ENCODE peak calls at places on chromosomes 11 and 22, in ten cellular contexts. X is heart right ventricle, W is astrocyte, R is transverse colon, A is tibial artery, M is prostate gland, O is psoas muscle, H is AG04450, G is colonic mucosa, P is tibial nerve. I is an unnamed sample.

GRCh38 chr11:33633251-33634003 is 67.2 kb downstream of the C11orf91 start:
- DNase-seq in O (no peak), M (no peak), W (peak), P (no peak), X (no peak), G (no peak), R (peak), A (no peak), H (no peak), I (no peak)

GRCh38 chr11:44596541-44597276 is 31.2 kb downstream of the CD82 start:
- DNase-seq in R (no peak), W (peak), M (no peak), X (no peak), H (no peak), O (no peak), A (no peak), G (no peak), P (no peak), I (no peak)

GRCh38 chr11:58451585-58451984 is 9.5 kb upstream of the OR5B12 start:
- DNase-seq in P (no peak), H (no peak), X (no peak), G (no peak), R (no peak), W (no peak), O (no peak), A (no peak), M (no peak), I (no peak)

GRCh38 chr22:22576244-22576988 is 17.4 kb upstream of the PRAME start:
- DNase-seq in G (peak), O (peak), X (peak), W (no peak), A (no peak), H (no peak), M (no peak), P (no peak), R (peak), I (no peak)

GRCh38 chr11:120431633-120432032 is 79.9 kb upstream of the GRIK4 start:
- DNase-seq in W (peak), O (no peak), M (no peak), R (no peak), H (peak), G (no peak), X (no peak), A (no peak), P (no peak), I (no peak)

GRCh38 chr11:102935514-102935913 is 20.0 kb downstream of the MMP13 start:
- DNase-seq in G (no peak), W (no peak), O (no peak), M (no peak), P (no peak), X (no peak), H (no peak), A (no peak), R (no peak), I (no peak)

GRCh38 chr11:74822187-74822586 is 73.5 kb downstream of the RNF169 start:
- DNase-seq in X (peak), M (no peak), O (no peak), R (no peak), P (no peak), G (no peak), H (peak), W (peak), A (no peak), I (no peak)

GRCh38 chr11:22780914-22781593 is 48.5 kb downstream of the SVIP start:
- DNase-seq in H (no peak), R (no peak), P (no peak), M (no peak), A (no peak), G (no peak), W (no peak), X (no peak), O (no peak), I (no peak)

GRCh38 chr11:78194490-78194889 is 5.8 kb downstream of the USP35 start:
- DNase-seq in W (no peak), R (no peak), M (no peak), O (no peak), H (no peak), X (no peak), P (no peak), G (no peak), A (no peak), I (no peak)

GRCh38 chr11:68835328-68835727 is 6.4 kb downstream of the CPT1A start:
- DNase-seq in A (no peak), P (no peak), X (no peak), G (peak), R (no peak), H (no peak), O (no peak), W (no peak), M (no peak), I (no peak)

GRCh38 chr22:23591203-23591791 is 11.2 kb upstream of the IGLL1 start:
- DNase-seq in A (peak), X (peak), M (peak), P (peak), H (peak), O (peak), R (peak), W (peak), G (peak), I (peak)

GRCh38 chr11:45919806-45920530 is 2.3 kb upstream of the PEX16 start:
- DNase-seq in M (peak), H (no peak), A (no peak), W (no peak), X (peak), G (no peak), P (no peak), R (no peak), O (peak), I (peak)

GRCh38 chr11:118980191-118980881 is 8.8 kb downstream of the FOXR1 start:
- DNase-seq in H (no peak), G (peak), O (peak), A (peak), W (no peak), M (no peak), P (no peak), X (peak), R (no peak), I (no peak)

GRCh38 chr11:123451183-123451907 is 21.3 kb downstream of the GRAMD1B start:
- DNase-seq in A (no peak), P (no peak), O (no peak), H (no peak), G (no peak), W (no peak), X (no peak), M (no peak), R (no peak), I (no peak)

GRCh38 chr22:42145175-42145574 is 14.6 kb upstream of the CYP2D6 start:
- DNase-seq in X (no peak), O (no peak), R (no peak), P (no peak), W (no peak), H (no peak), A (no peak), G (no peak), M (no peak), I (no peak)

GRCh38 chr11:72294566-72295395 is 50.8 kb upstream of the PHOX2A start:
- DNase-seq in O (no peak), W (no peak), M (no peak), R (no peak), P (no peak), G (no peak), H (no peak), A (no peak), X (no peak), I (no peak)

GRCh38 chr22:17941501-17942406 is 82.6 kb downstream of the MICAL3 start:
- DNase-seq in R (no peak), M (no peak), X (peak), H (no peak), A (no peak), P (no peak), W (no peak), O (peak), G (no peak), I (no peak)

GRCh38 chr11:15106201-15106965 is 8.3 kb upstream of the INSC start:
- DNase-seq in H (no peak), X (no peak), M (no peak), R (no peak), W (peak), G (no peak), A (no peak), O (no peak), P (no peak), I (no peak)

GRCh38 chr11:128575956-128576340 is 11.4 kb downstream of the ETS1 start:
- DNase-seq in H (no peak), R (peak), M (no peak), X (peak), P (no peak), O (no peak), G (no peak), W (peak), A (no peak), I (no peak)

GRCh38 chr11:74462631-74463030 is 4.7 kb downstream of the KCNE3 start:
- DNase-seq in M (no peak), X (no peak), O (no peak), P (no peak), A (no peak), H (no peak), G (no peak), R (no peak), W (no peak), I (no peak)

GRCh38 chr11:94768602-94769511 is 701 bp downstream of the AMOTL1 start:
- DNase-seq in O (peak), G (no peak), W (peak), R (peak), X (peak), A (peak), P (peak), M (peak), H (no peak), I (no peak)

GRCh38 chr11:120024046-120024445 is 113.9 kb downstream of the TRIM29 start:
- DNase-seq in P (no peak), W (no peak), M (no peak), O (no peak), R (no peak), G (no peak), X (no peak), H (no peak), A (no peak), I (no peak)

GRCh38 chr11:87901366-87901765 is 273.9 kb downstream of the RAB38 start:
- DNase-seq in H (no peak), M (no peak), A (no peak), O (no peak), X (no peak), G (no peak), P (no peak), W (no peak), R (no peak), I (no peak)

GRCh38 chr22:28151241-28151640 is 232.2 kb upstream of the PITPNB start:
- DNase-seq in A (no peak), X (no peak), M (no peak), G (no peak), W (no peak), R (peak), H (no peak), P (no peak), O (no peak), I (no peak)

GRCh38 chr11:72235351-72236057 is 8.5 kb downstream of the PHOX2A start:
- DNase-seq in P (no peak), R (no peak), W (no peak), A (no peak), X (no peak), G (no peak), O (no peak), M (no peak), H (no peak), I (no peak)

GRCh38 chr11:31805037-31805628 is 6.0 kb downstream of the PAX6 start:
- DNase-seq in P (no peak), X (no peak), M (no peak), G (no peak), H (no peak), A (no peak), W (peak), R (no peak), O (no peak), I (no peak)

GRCh38 chr11:134347441-134347840 is 15.7 kb downstream of the GLB1L2 start:
- DNase-seq in A (no peak), R (no peak), W (no peak), P (no peak), M (no peak), G (no peak), X (no peak), O (no peak), H (no peak), I (no peak)

GRCh38 chr11:134846776-134847722 is 435.0 kb upstream of the B3GAT1 start:
- DNase-seq in W (no peak), X (no peak), H (no peak), R (no peak), A (no peak), M (no peak), G (no peak), O (no peak), P (no peak), I (no peak)

GRCh38 chr11:64237484-64237951 is 3.1 kb downstream of the VEGFB start:
- DNase-seq in A (no peak), H (no peak), M (peak), O (no peak), G (peak), X (no peak), R (peak), W (no peak), P (no peak), I (peak)

GRCh38 chr11:67279589-67280340 is 9.3 kb upstream of the ANKRD13D start:
- DNase-seq in P (no peak), W (no peak), X (no peak), G (no peak), O (peak), A (no peak), R (no peak), H (no peak), M (no peak), I (no peak)

GRCh38 chr11:73980001-73980960 is 2.4 kb downstream of the UCP2 start:
- DNase-seq in O (peak), P (no peak), H (no peak), X (peak), R (peak), W (no peak), M (no peak), A (peak), G (peak), I (peak)

GRCh38 chr22:39504071-39504470 is 2.0 kb downstream of the MIEF1 start:
- DNase-seq in R (no peak), W (no peak), G (no peak), P (no peak), A (no peak), O (no peak), M (no peak), H (no peak), X (no peak), I (no peak)

GRCh38 chr11:8271106-8271886 is 7.6 kb upstream of the LMO1 start:
- DNase-seq in R (no peak), A (no peak), M (no peak), G (no peak), W (no peak), H (no peak), O (no peak), P (no peak), X (no peak), I (no peak)

GRCh38 chr22:32473388-32473952 is 1.1 kb upstream of the FBXO7 start:
- DNase-seq in M (no peak), A (no peak), G (peak), X (peak), O (no peak), W (peak), P (no peak), R (peak), H (peak), I (no peak)

GRCh38 chr22:41524809-41525449 is 19.3 kb downstream of the POLR3H start:
- DNase-seq in H (no peak), G (peak), W (no peak), X (no peak), R (peak), P (no peak), M (no peak), O (peak), A (no peak), I (no peak)

GRCh38 chr22:48257690-48258065 is 1495.2 kb downstream of the TBC1D22A start:
- DNase-seq in P (no peak), A (no peak), H (no peak), R (no peak), O (no peak), X (no peak), W (no peak), M (no peak), G (no peak), I (no peak)

GRCh38 chr11:61118004-61118403 is 15.7 kb downstream of the CD5 start:
- DNase-seq in A (no peak), X (no peak), W (no peak), O (no peak), M (no peak), P (no peak), G (no peak), R (no peak), H (no peak), I (no peak)

DNA sequence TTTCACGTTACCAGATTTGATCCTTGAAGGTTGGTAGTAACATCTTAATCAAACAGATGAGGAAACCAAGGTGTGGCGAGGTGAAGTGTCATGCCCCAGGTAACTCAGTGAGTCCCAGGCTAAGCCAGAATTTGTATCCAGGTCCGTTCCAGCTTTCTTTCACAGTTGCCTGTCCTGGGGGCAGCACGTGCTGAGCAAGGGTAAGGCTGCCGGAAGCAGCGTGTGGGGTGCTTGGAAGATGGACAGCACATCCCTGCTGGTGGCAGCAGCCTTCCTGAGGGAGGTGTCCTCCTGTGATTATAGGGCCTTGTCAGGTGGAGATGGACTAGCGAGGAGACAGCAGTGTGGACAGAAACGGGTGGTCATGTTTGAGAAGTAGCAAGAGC is 50.9 kb downstream of the TRIOBP start:
- DNase-seq in O (no peak), R (no peak), P (no peak), A (no peak), M (no peak), G (no peak), H (no peak), W (no peak), X (no peak), I (no peak)
- H3K27ac ChIP-seq in O (peak), R (peak), P (peak), A (peak), M (peak), G (peak), H (peak), W (no peak), X (peak), I (peak)

GRCh38 chr22:35726398-35726797 is 8.7 kb downstream of the APOL5 start:
- DNase-seq in X (no peak), A (no peak), W (no peak), H (no peak), R (no peak), G (no peak), P (no peak), O (no peak), M (no peak), I (no peak)
- TF ChIP-seq CTCF in X (no peak), A (no peak), W (no peak), H (no peak), R (no peak), G (no peak), P (no peak), O (no peak), M (no peak), I (no peak)

GRCh38 chr22:38034884-38035529 is 22.2 kb upstream of the PICK1 start:
- DNase-seq in A (no peak), R (no peak), H (no peak), P (no peak), M (no peak), G (no peak), O (no peak), W (no peak), X (no peak), I (no peak)
- H3K27ac ChIP-seq in A (peak), R (peak), H (peak), P (peak), M (peak), G (no peak), O (peak), W (peak), X (peak), I (peak)

GRCh38 chr22:43476341-43476740 is 64.5 kb downstream of the MPPED1 start:
- DNase-seq in P (no peak), A (no peak), G (no peak), X (no peak), M (no peak), O (no peak), H (no peak), R (no peak), W (no peak), I (no peak)
- TF ChIP-seq CTCF in P (no peak), A (no peak), G (no peak), X (no peak), M (no peak), O (no peak), H (no peak), R (no peak), W (no peak), I (no peak)

GRCh38 chr11:26473216-26474194 is 98.6 kb downstream of the MUC15 start:
- DNase-seq in M (no peak), P (no peak), H (no peak), X (no peak), W (no peak), G (no peak), O (no peak), A (no peak), R (no peak), I (no peak)
- H3K27ac ChIP-seq in M (no peak), P (no peak), H (no peak), X (no peak), W (no peak), G (no peak), O (no peak), A (no peak), R (no peak), I (no peak)

GRCh38 chr11:112227002-112227401 is 774 bp downstream of the PTS start:
- DNase-seq in M (no peak), O (no peak), W (peak), A (no peak), P (no peak), G (no peak), H (no peak), R (no peak), X (no peak), I (no peak)
- TF ChIP-seq CTCF in M (no peak), O (no peak), W (no peak), A (no peak), P (no peak), G (no peak), H (no peak), R (no peak), X (no peak), I (no peak)

GRCh38 chr22:36008131-36008530 is 20.5 kb downstream of the RBFOX2 start:
- DNase-seq in G (no peak), O (no peak), P (no peak), R (no peak), H (no peak), A (no peak), M (no peak), W (no peak), X (no peak), I (no peak)
- H3K27ac ChIP-seq in G (no peak), O (no peak), P (no peak), R (peak), H (no peak), A (no peak), M (no peak), W (peak), X (no peak), I (no peak)

GRCh38 chr11:106263527-106263926 is 186.1 kb downstream of the AASDHPPT start:
- DNase-seq in M (no peak), H (no peak), X (no peak), G (no peak), O (no peak), R (no peak), W (no peak), P (no peak), A (no peak), I (no peak)
- TF ChIP-seq CTCF in M (no peak), H (no peak), X (no peak), G (no peak), O (no peak), R (no peak), W (no peak), P (no peak), A (no peak), I (no peak)

GRCh38 chr22:45744442-45744841 is 72.8 kb downstream of the ATXN10 start:
- DNase-seq in R (no peak), P (no peak), G (no peak), M (no peak), A (no peak), X (no peak), O (no peak), H (no peak), W (no peak), I (no peak)
- H3K27ac ChIP-seq in R (no peak), P (no peak), G (no peak), M (peak), A (no peak), X (no peak), O (peak), H (no peak), W (no peak), I (no peak)

GRCh38 chr22:43749473-43749872 is 62.6 kb downstream of the EFCAB6 start:
- DNase-seq in P (no peak), R (no peak), H (no peak), A (no peak), G (no peak), X (no peak), W (no peak), O (no peak), M (no peak), I (no peak)

GRCh38 chr22:43743929-43744643 is 68.0 kb downstream of the EFCAB6 start:
- DNase-seq in M (no peak), A (no peak), X (no peak), P (no peak), G (no peak), H (no peak), R (no peak), O (no peak), W (no peak), I (no peak)

GRCh38 chr22:43745783-43746356 is 66.2 kb downstream of the EFCAB6 start:
- DNase-seq in M (no peak), P (no peak), O (no peak), A (no peak), R (no peak), H (no peak), G (no peak), X (no peak), W (no peak), I (no peak)

GRCh38 chr22:43750751-43751150 is 61.4 kb downstream of the EFCAB6 start:
- DNase-seq in R (no peak), G (no peak), A (no peak), X (no peak), H (no peak), P (no peak), O (no peak), W (no peak), M (no peak), I (no peak)

GRCh38 chr22:43747877-43748276 is 64.2 kb downstream of the EFCAB6 start:
- DNase-seq in X (no peak), M (no peak), R (no peak), O (no peak), G (no peak), P (no peak), A (no peak), W (no peak), H (no peak), I (no peak)
- TF ChIP-seq CTCF in X (no peak), M (no peak), R (no peak), O (no peak), G (no peak), P (no peak), A (no peak), W (no peak), H (peak), I (no peak)